ENCODE peak calls at places on chromosome 9, in five cellular contexts. E, K, J, D and M are unnamed samples.

GRCh38 chr9:126147620-126148522 is 178.8 kb upstream of the MVB12B start:
- DNase-seq in E (no peak), K (no peak), J (no peak), D (no peak), M (no peak)

GRCh38 chr9:93807166-93808013 is 147.8 kb downstream of the BARX1 start:
- DNase-seq in E (no peak), K (no peak), J (no peak), D (no peak), M (no peak)

GRCh38 chr9:135224286-135224871 is 136.9 kb downstream of the OLFM1 start:
- DNase-seq in E (no peak), K (no peak), J (no peak), D (no peak), M (no peak)

GRCh38 chr9:135098400-135099105 is 11.1 kb downstream of the OLFM1 start:
- DNase-seq in E (peak), K (no peak), J (peak), D (peak), M (no peak)

GRCh38 chr9:101028346-101029299 is at the start of gene PLPPR1:
- DNase-seq in E (peak), K (no peak), J (peak), D (peak), M (no peak)

GRCh38 chr9:72305102-72305546 is 59.9 kb downstream of the ZFAND5 start:
- DNase-seq in E (peak), K (no peak), J (peak), D (peak), M (no peak)

GRCh38 chr9:101477736-101478135 is 42.2 kb upstream of the ALDOB start:
- DNase-seq in E (no peak), K (no peak), J (no peak), D (peak), M (no peak)

GRCh38 chr9:30058463-30058862 is 2326.0 kb upstream of the ACO1 start:
- DNase-seq in E (no peak), K (no peak), J (no peak), D (no peak), M (no peak)

GRCh38 chr9:121566401-121567141 is 66.9 kb upstream of the GGTA1 start:
- DNase-seq in E (no peak), K (no peak), J (no peak), D (peak), M (no peak)

GRCh38 chr9:99112750-99113417 is 8.0 kb downstream of the TGFBR1 start:
- DNase-seq in E (peak), K (no peak), J (no peak), D (no peak), M (no peak)

GRCh38 chr9:88258012-88258411 is 119.7 kb upstream of the SPATA31C2 start:
- DNase-seq in E (peak), K (peak), J (peak), D (peak), M (no peak)

GRCh38 chr9:134187110-134187531 is 22.8 kb upstream of the RNU6ATAC start:
- DNase-seq in E (no peak), K (no peak), J (no peak), D (no peak), M (no peak)

GRCh38 chr9:134595014-134595413 is 46.6 kb upstream of the COL5A1 start:
- DNase-seq in E (no peak), K (no peak), J (no peak), D (no peak), M (no peak)

GRCh38 chr9:108565651-108566378 is 290.0 kb downstream of the ACTL7B start:
- DNase-seq in E (peak), K (peak), J (peak), D (peak), M (peak)

GRCh38 chr9:16532681-16533450 is 337.6 kb downstream of the BNC2 start:
- DNase-seq in E (no peak), K (no peak), J (no peak), D (peak), M (no peak)

GRCh38 chr9:2824564-2824963 is 19.3 kb downstream of the PUM3 start:
- DNase-seq in E (peak), K (no peak), J (no peak), D (peak), M (no peak)

GRCh38 chr9:129052592-129052991 is 16.2 kb downstream of the MIGA2 start:
- DNase-seq in E (no peak), K (no peak), J (no peak), D (no peak), M (no peak)

GRCh38 chr9:130321082-130321481 is 55.5 kb downstream of the HMCN2 start:
- DNase-seq in E (no peak), K (no peak), J (no peak), D (no peak), M (no peak)

GRCh38 chr9:4489562-4489918 is 728 bp upstream of the SLC1A1 start:
- DNase-seq in E (peak), K (no peak), J (peak), D (peak), M (no peak)

GRCh38 chr9:127721391-127721821 is 5.5 kb downstream of the TTC16 start:
- DNase-seq in E (no peak), K (no peak), J (no peak), D (no peak), M (no peak)

GRCh38 chr9:97394881-97395280 is 17.0 kb upstream of the TDRD7 start:
- DNase-seq in E (no peak), K (no peak), J (no peak), D (no peak), M (no peak)

GRCh38 chr9:84846501-84847323 is 177.2 kb downstream of the NTRK2 start:
- DNase-seq in E (no peak), K (no peak), J (no peak), D (no peak), M (no peak)

GRCh38 chr9:96751815-96752214 is 26.1 kb downstream of the ZNF510 start:
- DNase-seq in E (no peak), K (no peak), J (no peak), D (no peak), M (no peak)

GRCh38 chr9:120655005-120655622 is 59.2 kb downstream of the MEGF9 start:
- DNase-seq in E (no peak), K (no peak), J (no peak), D (peak), M (no peak)

GRCh38 chr9:112850840-112851239 is 39.8 kb downstream of the SLC46A2 start:
- DNase-seq in E (no peak), K (no peak), J (no peak), D (no peak), M (no peak)

GRCh38 chr9:93575706-93576295 is 583 bp upstream of the PHF2 start:
- DNase-seq in E (peak), K (no peak), J (peak), D (peak), M (peak)

GRCh38 chr9:69149321-69149807 is 24.7 kb upstream of the TJP2 start:
- DNase-seq in E (no peak), K (peak), J (peak), D (peak), M (no peak)

GRCh38 chr9:127707766-127708165 is 978 bp downstream of the CFAP157 start:
- DNase-seq in E (no peak), K (no peak), J (no peak), D (no peak), M (no peak)

GRCh38 chr9:130235558-130236435 is 29.8 kb upstream of the HMCN2 start:
- DNase-seq in E (peak), K (no peak), J (peak), D (peak), M (peak)

GRCh38 chr9:86405926-86406325 is 51.7 kb upstream of the TUT7 start:
- DNase-seq in E (peak), K (peak), J (peak), D (peak), M (no peak)

GRCh38 chr9:99677281-99677680 is 144.4 kb upstream of the NR4A3 start:
- DNase-seq in E (no peak), K (no peak), J (no peak), D (no peak), M (no peak)

GRCh38 chr9:105697871-105698270 is 3.5 kb downstream of the TMEM38B start:
- DNase-seq in E (no peak), K (no peak), J (no peak), D (no peak), M (no peak)

GRCh38 chr9:91176426-91176825 is 185.3 kb downstream of the AUH start:
- DNase-seq in E (no peak), K (no peak), J (no peak), D (no peak), M (no peak)

GRCh38 chr9:8564960-8565359 is 765.4 kb upstream of the DMAC1 start:
- DNase-seq in E (no peak), K (no peak), J (no peak), D (no peak), M (peak)

GRCh38 chr9:99172129-99173091 is 49.3 kb downstream of the ALG2 start:
- DNase-seq in E (peak), K (no peak), J (no peak), D (no peak), M (no peak)